ENCODE peak calls at places on chromosomes 3 and 15, in four cellular contexts. J is MCF 10A, U is H1, N is fibroblast of pulmonary artery. P is an unnamed sample.

GRCh38 chr15:101277038-101277822 is at the start of gene SELENOS:
- DNase-seq in N (peak), U (no peak), J (peak), P (peak)

GRCh38 chr3:36212291-36212690 is 168.0 kb upstream of the STAC start:
- DNase-seq in J (peak), U (no peak), N (peak), P (peak)

GRCh38 chr3:106198828-106199194 is 330.0 kb upstream of the CBLB start:
- DNase-seq in U (no peak), N (no peak), J (no peak), P (peak)

GRCh38 chr3:153901152-153901551 is 220.0 kb upstream of the ARHGEF26 start:
- DNase-seq in N (peak), J (no peak), U (no peak), P (no peak)

GRCh38 chr15:66496951-66497501 is 536 bp downstream of the SNAPC5 start:
- DNase-seq in J (no peak), N (no peak), U (no peak), P (no peak)

GRCh38 chr15:43515731-43516130 is 1.7 kb upstream of the MAP1A start:
- DNase-seq in U (no peak), J (no peak), N (no peak), P (no peak)

GRCh38 chr3:124260206-124260915 is 268.4 kb upstream of the ROPN1 start:
- DNase-seq in N (peak), U (no peak), J (peak), P (peak)

GRCh38 chr3:29922990-29923746 is 642.3 kb downstream of the RBMS3 start:
- DNase-seq in J (peak), U (peak), N (peak), P (peak)

GRCh38 chr15:32956006-32956405 is 238.2 kb downstream of the GREM1 start:
- DNase-seq in U (no peak), N (peak), J (peak), P (peak)

GRCh38 chr3:119586707-119587317 is 7.5 kb downstream of the ADPRH start:
- DNase-seq in J (no peak), U (no peak), N (no peak), P (no peak)

GRCh38 chr3:63967675-63968611 is 55.4 kb downstream of the PSMD6 start:
- DNase-seq in N (peak), U (no peak), J (peak), P (peak)

GRCh38 chr3:179067291-179067690 is 4.3 kb downstream of the ZMAT3 start:
- DNase-seq in J (no peak), N (no peak), U (no peak), P (no peak)

GRCh38 chr3:187516446-187516845 is 148.3 kb downstream of the RTP4 start:
- DNase-seq in U (no peak), N (no peak), J (no peak), P (peak)

GRCh38 chr3:99579246-99579645 is 59.1 kb upstream of the COL8A1 start:
- DNase-seq in U (no peak), N (peak), J (peak), P (peak)

GRCh38 chr15:60390931-60391501 is 6.8 kb downstream of the ANXA2 start:
- DNase-seq in J (peak), N (peak), U (no peak), P (peak)

GRCh38 chr3:28924744-28925360 is 356.0 kb upstream of the RBMS3 start:
- DNase-seq in N (no peak), U (no peak), J (peak), P (no peak)

GRCh38 chr15:34349769-34350168 is 6.7 kb downstream of the NUTM1 start:
- DNase-seq in J (no peak), U (no peak), N (no peak), P (no peak)

GRCh38 chr3:151391715-151392114 is 7.2 kb upstream of the P2RY12 start:
- DNase-seq in N (no peak), U (no peak), J (no peak), P (no peak)

GRCh38 chr3:157094301-157094700 is 65.6 kb downstream of the CCNL1 start:
- DNase-seq in N (no peak), J (no peak), U (no peak), P (no peak)

GRCh38 chr3:182618085-182618732 is 175.1 kb upstream of the ATP11B start:
- DNase-seq in N (peak), U (no peak), J (peak), P (peak)

GRCh38 chr15:72722071-72722696 is 36.2 kb downstream of the BBS4 start:
- DNase-seq in N (peak), J (peak), U (peak), P (peak)

GRCh38 chr3:148998715-148999413 is 7.5 kb downstream of the GYG1 start:
- DNase-seq in U (no peak), N (no peak), J (no peak), P (no peak)

GRCh38 chr3:126621627-126622345 is 33.1 kb downstream of the TXNRD3 start:
- DNase-seq in U (no peak), N (peak), J (peak), P (peak)

GRCh38 chr3:155110021-155110420 is 29.9 kb downstream of the MME start:
- DNase-seq in J (no peak), U (no peak), N (no peak), P (no peak)

GRCh38 chr3:177498037-177498857 is 301.0 kb upstream of the TBL1XR1 start:
- DNase-seq in N (peak), J (peak), U (no peak), P (peak)

GRCh38 chr3:100963041-100963440 is 30.2 kb downstream of the ABI3BP start:
- DNase-seq in U (no peak), N (no peak), J (no peak), P (no peak)

GRCh38 chr3:173709026-173709425 is 311.5 kb downstream of the NLGN1 start:
- DNase-seq in U (no peak), J (peak), N (peak), P (no peak)

GRCh38 chr15:101225658-101226057 is 26.2 kb downstream of the CHSY1 start:
- DNase-seq in J (no peak), U (no peak), N (no peak), P (peak)

GRCh38 chr3:30347679-30348216 is 258.7 kb upstream of the TGFBR2 start:
- DNase-seq in N (peak), J (peak), U (no peak), P (peak)

GRCh38 chr3:71160800-71161546 is 422.6 kb downstream of the FOXP1 start:
- DNase-seq in U (no peak), N (no peak), J (peak), P (peak)

DNA sequence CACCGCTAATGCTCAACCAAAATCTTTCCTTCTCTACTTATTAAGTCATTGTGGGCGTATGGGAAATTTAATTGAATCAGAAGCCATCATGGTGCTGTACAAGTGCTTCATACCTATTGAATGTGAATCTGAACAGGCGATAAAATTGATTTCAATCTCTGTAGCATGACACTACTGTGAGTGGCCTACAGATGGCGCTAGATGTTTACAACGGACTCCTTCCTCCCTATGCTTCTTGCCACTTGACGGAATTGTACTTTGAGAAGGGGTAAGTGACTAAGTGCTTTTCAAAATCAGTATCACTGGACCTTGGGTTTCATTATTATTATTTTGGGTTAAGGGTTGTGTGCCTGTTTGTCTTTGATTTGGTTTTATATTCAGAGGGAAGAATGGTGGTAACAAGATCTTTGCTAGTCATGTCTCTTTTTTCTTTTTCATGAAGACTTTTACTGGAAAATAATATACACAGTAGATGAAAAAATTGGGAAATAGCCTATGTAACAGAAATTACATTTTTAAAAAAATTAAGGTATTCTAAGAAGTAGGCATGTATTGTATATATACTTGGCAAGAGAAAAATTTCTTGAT is 35.4 kb downstream of the ACP3 start:
- DNase-seq in J (peak), U (no peak), N (peak), P (peak)
- TF ChIP-seq CTCF in J (peak), U (no peak), N (peak), P (peak)

DNA sequence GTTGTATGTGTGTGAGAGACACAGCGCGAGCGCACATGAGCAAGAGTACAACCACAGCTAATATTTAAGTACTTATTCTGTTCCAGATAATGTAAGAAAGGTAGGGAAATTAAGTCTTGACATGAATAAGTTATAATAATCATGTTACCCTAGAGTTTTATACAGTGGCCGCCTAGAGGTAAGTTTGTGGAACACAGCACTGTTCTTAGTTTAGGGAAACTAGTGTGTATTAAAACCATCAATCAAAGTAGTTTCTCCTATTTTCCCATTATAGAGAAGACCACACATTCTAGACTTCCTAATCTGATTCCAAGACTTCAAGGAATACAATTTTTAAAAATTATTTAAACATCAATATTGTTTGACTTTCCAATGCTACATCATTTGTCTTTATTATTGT is 9.5 kb downstream of the ALDH1A2 start:
- DNase-seq in J (no peak), N (no peak), U (no peak), P (no peak)
- TF ChIP-seq CTCF in J (no peak), N (peak), U (no peak), P (peak)

GRCh38 chr3:11653298-11654055 is 9.8 kb upstream of the VGLL4 start:
- DNase-seq in J (no peak), N (no peak), U (no peak), P (no peak)

GRCh38 chr3:11658180-11658579 is 14.5 kb upstream of the VGLL4 start:
- DNase-seq in U (no peak), J (no peak), N (no peak), P (no peak)

GRCh38 chr3:11654166-11654565 is 10.5 kb upstream of the VGLL4 start:
- DNase-seq in N (no peak), J (no peak), U (no peak), P (no peak)

GRCh38 chr3:11651900-11652299 is 8.2 kb upstream of the VGLL4 start:
- DNase-seq in J (peak), N (peak), U (no peak), P (peak)

GRCh38 chr3:11655188-11655928 is 11.6 kb upstream of the VGLL4 start:
- DNase-seq in U (no peak), N (peak), J (peak), P (no peak)
- TF ChIP-seq CTCF in U (peak), N (peak), J (no peak), P (peak)

GRCh38 chr3:54537506-54537905 is 390.4 kb downstream of the LRTM1 start:
- DNase-seq in N (no peak), U (no peak), J (no peak), P (no peak)

GRCh38 chr3:54536450-54536849 is 391.4 kb downstream of the LRTM1 start:
- DNase-seq in N (no peak), U (no peak), J (no peak), P (no peak)

GRCh38 chr3:54541369-54541768 is 386.5 kb downstream of the LRTM1 start:
- DNase-seq in N (no peak), J (no peak), U (no peak), P (no peak)

GRCh38 chr3:54535619-54536018 is 392.2 kb downstream of the LRTM1 start:
- DNase-seq in N (no peak), U (no peak), J (no peak), P (no peak)

DNA sequence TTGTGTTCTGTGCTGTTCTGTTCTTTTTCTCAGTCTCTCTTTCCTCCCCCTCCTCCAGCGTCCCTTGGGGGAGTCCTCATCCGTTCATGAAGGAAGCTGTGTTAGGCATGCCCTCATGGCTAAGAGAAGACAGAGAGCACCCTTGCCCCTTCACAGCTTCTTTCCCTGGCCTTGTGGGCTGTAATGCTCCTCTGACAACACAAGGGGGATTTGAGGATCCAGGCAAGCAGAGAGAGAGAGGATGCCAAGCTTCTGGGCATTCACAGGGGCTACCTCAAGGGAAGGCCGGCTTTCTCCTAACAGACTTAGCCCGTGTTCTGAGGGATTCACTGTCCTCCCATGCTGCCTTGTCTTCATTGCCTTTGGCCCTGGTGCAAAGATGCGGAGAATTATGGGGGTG is 389.5 kb downstream of the LRTM1 start:
- DNase-seq in U (peak), J (no peak), N (no peak), P (no peak)
- TF ChIP-seq CTCF in U (peak), J (no peak), N (no peak), P (no peak)

DNA sequence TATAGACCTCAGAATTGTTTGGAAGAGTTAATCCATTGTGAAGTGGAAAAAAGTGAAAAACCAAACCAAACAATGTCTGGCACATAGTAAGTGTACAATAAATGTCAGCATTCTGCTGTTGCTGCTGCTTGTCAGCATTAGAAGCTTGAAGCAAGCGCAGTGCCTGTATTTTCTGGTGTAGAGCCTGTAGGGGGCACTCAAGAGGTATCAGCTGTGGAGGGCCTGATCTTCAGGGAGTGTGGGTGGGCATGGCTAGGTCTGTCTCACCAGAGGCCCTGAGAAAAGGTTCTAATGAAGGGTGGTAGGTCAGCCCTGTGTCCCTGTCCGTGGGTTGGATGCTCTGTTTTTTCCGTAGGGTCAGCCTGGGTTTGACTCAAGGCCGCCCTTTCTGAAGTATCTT is 3.6 kb downstream of the ADAMTSL3 start:
- DNase-seq in N (no peak), J (no peak), U (no peak), P (peak)
- TF ChIP-seq CTCF in N (peak), J (no peak), U (peak), P (peak)

GRCh38 chr15:54273928-54274327 is 295.7 kb downstream of the UNC13C start:
- DNase-seq in J (peak), N (peak), U (peak), P (no peak)
- TF ChIP-seq CTCF in J (peak), N (no peak), U (peak), P (no peak)

DNA sequence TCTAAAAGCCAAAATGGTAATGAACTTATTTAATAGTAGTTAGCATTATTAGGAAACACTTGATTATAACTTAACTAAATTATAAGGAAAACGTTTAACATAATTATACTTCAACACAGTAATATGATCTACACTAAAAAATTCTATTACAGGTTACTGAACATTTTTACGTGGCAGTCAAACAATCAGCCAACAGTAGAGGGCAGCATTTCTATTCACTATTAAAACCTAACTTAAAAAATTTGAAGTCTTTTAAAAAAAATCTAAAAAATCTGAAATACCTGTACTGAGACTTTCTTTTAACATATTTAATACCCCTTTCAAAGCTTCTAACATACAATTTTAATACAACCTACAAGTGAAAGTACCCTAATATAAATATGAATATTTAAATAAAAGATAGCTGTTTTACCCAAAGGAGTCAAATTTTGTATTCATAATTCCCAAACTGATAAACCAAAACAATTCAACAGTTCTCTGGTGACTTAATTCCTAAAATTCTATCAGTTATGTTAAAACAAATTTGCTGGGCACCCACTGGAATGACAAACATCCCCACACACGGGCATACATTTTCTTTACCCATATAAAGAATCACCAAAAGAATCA is 41.5 kb downstream of the DLG1 start:
- DNase-seq in U (no peak), J (peak), N (peak), P (peak)
- TF ChIP-seq CTCF in U (no peak), J (peak), N (peak), P (peak)

DNA sequence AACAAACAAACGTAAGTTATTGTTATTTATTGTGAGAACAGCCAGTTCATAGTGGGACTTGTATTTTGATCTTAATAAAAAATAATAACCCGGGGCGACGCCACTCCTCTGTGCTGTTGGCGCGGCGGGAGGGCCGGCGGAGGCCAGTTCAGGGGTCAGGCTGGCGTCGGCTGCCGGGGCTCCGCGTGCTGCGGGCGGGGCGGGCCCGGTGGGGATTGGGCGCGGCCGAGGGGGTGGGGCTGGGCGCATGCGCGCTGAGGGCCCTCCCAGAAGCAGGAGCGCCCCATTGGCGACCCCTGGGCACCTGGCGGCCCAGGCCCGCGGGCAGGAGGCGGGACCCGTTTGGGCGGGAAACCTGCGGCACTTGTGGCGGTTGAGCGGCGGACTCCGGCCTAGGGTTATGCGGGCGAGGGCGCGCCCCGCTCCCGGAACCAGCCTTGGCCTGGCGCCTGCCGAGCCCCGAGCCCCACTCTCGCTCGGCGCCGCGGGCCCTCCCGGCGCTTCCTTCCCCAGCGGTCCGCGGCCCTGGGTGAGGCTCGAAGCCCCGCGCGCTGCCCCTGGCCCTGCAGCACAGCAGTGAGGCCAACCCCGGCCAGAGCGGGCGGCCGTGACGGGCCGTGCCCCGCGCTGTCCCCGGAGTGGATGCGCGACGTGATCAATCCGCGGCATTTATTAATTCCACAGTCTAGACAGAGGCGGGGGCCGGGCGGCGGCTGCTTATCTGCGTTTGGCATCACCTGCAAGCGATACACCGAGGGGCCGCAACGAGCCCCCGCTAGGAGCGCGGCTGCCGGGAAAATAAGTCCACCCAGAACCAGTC is 6.0 kb downstream of the ISL2 start:
- DNase-seq in J (no peak), U (no peak), N (no peak), P (no peak)
- TF ChIP-seq CTCF in J (no peak), U (no peak), N (no peak), P (no peak)

GRCh38 chr15:57969355-57969754 is 96.2 kb downstream of the ALDH1A2 start:
- DNase-seq in J (peak), N (peak), U (no peak), P (peak)
- TF ChIP-seq CTCF in J (peak), N (peak), U (peak), P (peak)